ENCODE peak calls at places on chromosomes 1 and 21, in four cellular contexts. Q is Peyer's patch, X is neural crest cell, K is uterus. A is an unnamed sample.
A peak's percentile ranks its signal among the peaks of the same experiment; 100 is the strongest.

GRCh38 chr1:186304982-186305949 is 69.8 kb downstream of the TPR start:
- DNase-seq in Q (peak; percentile 50), X (no peak), K (no peak), A (peak; percentile 67)

GRCh38 chr1:93448292-93448982 is 519 bp downstream of the FNBP1L start:
- DNase-seq in Q (peak; percentile 73), X (peak; percentile 56), K (peak; percentile 56), A (peak; percentile 53)

GRCh38 chr1:1110561-1110971 is 5.3 kb downstream of the C1orf159 start:
- DNase-seq in Q (no peak), X (no peak), K (no peak), A (no peak)

GRCh38 chr1:51966559-51966958 is 23.9 kb downstream of the RAB3B start:
- DNase-seq in Q (no peak), X (no peak), K (no peak), A (no peak)

GRCh38 chr1:83676106-83676505 is 322.8 kb downstream of the TTLL7 start:
- DNase-seq in Q (no peak), X (no peak), K (no peak), A (no peak)

GRCh38 chr21:37087188-37087587 is 14.1 kb downstream of the TTC3 start:
- DNase-seq in Q (no peak), X (no peak), K (no peak), A (no peak)

GRCh38 chr1:71532343-71532742 is 451.5 kb upstream of the ZRANB2 start:
- DNase-seq in Q (no peak), X (no peak), K (no peak), A (no peak)

GRCh38 chr1:145918992-145919939 is 749 bp upstream of the PEX11B start:
- DNase-seq in Q (peak; percentile 76), X (no peak), K (peak; percentile 68), A (peak; percentile 36)

GRCh38 chr1:225445644-225446297 is 17.9 kb upstream of the LBR start:
- DNase-seq in Q (peak; percentile 62), X (no peak), K (no peak), A (no peak)

GRCh38 chr21:32641715-32642698 is 29.8 kb upstream of the CFAP298 start:
- DNase-seq in Q (no peak), X (no peak), K (no peak), A (no peak)

GRCh38 chr1:97721221-97721620 is 199.6 kb downstream of the DPYD start:
- DNase-seq in Q (no peak), X (no peak), K (no peak), A (no peak)

GRCh38 chr21:25964926-25965325 is 205.6 kb downstream of the APP start:
- DNase-seq in Q (no peak), X (no peak), K (no peak), A (no peak)

GRCh38 chr21:25961042-25961441 is 209.5 kb downstream of the APP start:
- DNase-seq in Q (no peak), X (no peak), K (no peak), A (no peak)

GRCh38 chr21:25963186-25963585 is 207.4 kb downstream of the APP start:
- DNase-seq in Q (no peak), X (no peak), K (no peak), A (no peak)

GRCh38 chr21:25966308-25966707 is 204.3 kb downstream of the APP start:
- DNase-seq in Q (no peak), X (no peak), K (no peak), A (no peak)

GRCh38 chr21:25964009-25964408 is 206.6 kb downstream of the APP start:
- DNase-seq in Q (no peak), X (no peak), K (no peak), A (no peak)
- TF ChIP-seq CTCF in Q (no peak), X (no peak), K (no peak), A (no peak)

GRCh38 chr1:88736633-88737248 is 52.7 kb downstream of the PKN2 start:
- DNase-seq in Q (peak; percentile 65), X (no peak), K (no peak), A (no peak)
- TF ChIP-seq CTCF in Q (peak; percentile 71), X (peak; percentile 56), K (peak; percentile 10), A (peak; percentile 42)

DNA sequence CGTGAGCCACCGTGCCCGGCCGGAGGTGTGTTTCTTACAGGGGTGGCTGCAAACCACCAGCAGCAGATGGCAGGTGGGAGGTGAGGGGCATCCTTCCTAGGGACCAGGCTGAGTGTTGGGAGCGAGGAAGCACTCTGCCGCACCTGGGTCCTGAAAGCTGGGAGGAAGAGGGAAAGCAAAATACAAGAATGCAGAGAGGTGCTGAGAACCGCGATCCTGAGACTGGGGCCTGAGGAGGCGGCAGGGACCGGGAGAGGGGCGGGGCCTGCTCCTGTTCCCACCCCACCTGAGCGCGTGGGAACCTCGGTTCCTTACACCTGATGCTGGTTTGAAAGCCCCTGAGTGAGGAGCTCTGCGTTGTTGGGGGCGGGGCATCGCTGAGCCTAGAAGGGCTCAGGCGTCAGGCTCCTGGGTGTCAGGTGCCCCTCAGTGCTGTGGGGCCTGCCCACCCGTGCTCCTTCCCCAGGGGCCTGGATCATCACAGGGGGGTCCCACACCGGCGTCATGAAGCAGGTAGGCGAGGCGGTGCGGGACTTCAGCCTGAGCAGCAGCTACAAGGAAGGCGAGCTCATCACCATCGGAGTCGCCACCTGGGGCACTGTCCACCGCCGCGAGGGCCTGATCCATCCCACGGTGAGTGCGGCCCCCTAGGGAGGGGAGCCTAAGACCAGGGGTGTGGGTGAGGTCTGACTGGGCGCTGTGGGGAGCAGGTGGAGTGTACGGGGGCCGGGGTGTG is 15.5 kb downstream of the TRPM2 start:
- DNase-seq in Q (peak; percentile 38), X (no peak), K (no peak), A (no peak)
- TF ChIP-seq CTCF in Q (no peak), X (no peak), K (no peak), A (no peak)

GRCh38 chr1:153404768-153405167 is 11.6 kb upstream of the S100A7A start:
- DNase-seq in Q (peak; percentile 55), X (peak; percentile 7), K (no peak), A (peak; percentile 51)
- TF ChIP-seq CTCF in Q (peak; percentile 39), X (peak; percentile 59), K (no peak), A (peak; percentile 29)

DNA sequence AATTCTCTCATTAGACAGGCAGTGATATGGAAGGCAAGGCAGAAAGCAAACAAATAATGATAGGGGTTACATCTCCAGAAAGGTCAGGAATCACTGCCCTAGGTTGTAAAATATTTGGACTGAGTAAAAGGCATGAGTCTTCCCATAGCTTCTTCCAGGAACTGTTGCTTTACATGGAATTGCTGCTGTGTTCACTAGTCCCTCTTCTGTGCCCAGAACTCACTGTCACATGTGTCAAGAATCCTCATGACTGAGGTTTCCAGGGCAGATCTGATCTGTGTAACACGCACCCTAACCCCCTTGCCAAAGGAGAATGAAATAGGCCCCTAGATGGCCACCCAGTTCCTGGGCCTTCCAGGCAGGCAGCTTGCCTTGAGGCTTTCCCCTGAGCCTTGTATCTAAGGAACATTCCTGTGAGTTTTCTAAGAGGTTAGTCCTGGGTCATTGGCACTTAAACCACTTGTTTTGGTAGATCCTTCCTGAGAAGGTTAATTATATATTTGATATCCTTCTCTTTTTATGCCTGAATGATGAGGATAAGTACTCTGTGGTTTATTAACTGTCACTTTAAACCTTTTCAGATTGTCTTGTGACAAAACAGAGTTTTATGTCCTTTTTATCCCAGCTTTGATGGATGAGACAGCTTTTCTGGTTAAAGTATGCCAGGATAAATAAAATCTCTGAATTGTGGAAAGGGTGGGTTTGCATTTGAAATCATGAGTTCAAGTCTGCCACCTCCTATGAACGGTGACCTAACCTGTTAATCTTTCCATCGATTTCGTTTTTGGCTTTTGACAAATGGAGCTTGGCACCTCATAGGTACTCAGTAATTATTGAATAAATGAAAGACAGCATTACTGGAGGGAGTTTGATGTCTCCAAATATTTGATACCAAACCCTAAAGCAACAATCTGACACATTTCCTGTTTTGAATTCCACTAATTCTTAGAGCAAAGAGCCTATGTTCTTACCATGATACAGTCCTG is 163.3 kb downstream of the DHRS3 start:
- DNase-seq in Q (no peak), X (no peak), K (peak; percentile 58), A (no peak)
- TF ChIP-seq CTCF in Q (no peak), X (no peak), K (no peak), A (no peak)

A was measured in GM20000.